ENCODE peak calls at places on chromosome 7, in five cellular contexts. N is brain microvascular endothelial cell, Q is NCI-H460, W is GM04504, A is epithelial cell of proximal tubule. K is an unnamed sample.

GRCh38 chr7:91266067-91266930 is 2.1 kb downstream of the FZD1 start:
- DNase-seq in N (no peak), Q (no peak), W (no peak), A (no peak), K (no peak)

GRCh38 chr7:46386428-46387399 is 465.6 kb upstream of the IGFBP3 start:
- DNase-seq in N (peak), Q (no peak), W (no peak), A (no peak), K (no peak)

GRCh38 chr7:135291809-135292253 is 58.2 kb downstream of the STRA8 start:
- DNase-seq in N (peak), Q (no peak), W (no peak), A (peak), K (peak)

GRCh38 chr7:78489851-78490250 is 691.3 kb downstream of the PHTF2 start:
- DNase-seq in N (no peak), Q (no peak), W (no peak), A (no peak), K (no peak)

GRCh38 chr7:81234896-81235295 is 316.0 kb upstream of the SEMA3C start:
- DNase-seq in N (no peak), Q (no peak), W (no peak), A (peak), K (no peak)

GRCh38 chr7:69123003-69123402 is 475.3 kb upstream of the AUTS2 start:
- DNase-seq in N (no peak), Q (no peak), W (no peak), A (no peak), K (no peak)

GRCh38 chr7:94410471-94411466 is 16.1 kb downstream of the COL1A2 start:
- DNase-seq in N (no peak), Q (no peak), W (no peak), A (no peak), K (no peak)

GRCh38 chr7:7701513-7701912 is 16.9 kb downstream of the RPA3 start:
- DNase-seq in N (no peak), Q (no peak), W (no peak), A (no peak), K (no peak)

GRCh38 chr7:105643384-105643783 is 62.1 kb upstream of the EFCAB10 start:
- DNase-seq in N (peak), Q (no peak), W (no peak), A (no peak), K (no peak)

GRCh38 chr7:153193144-153193595 is 433.6 kb downstream of the ACTR3B start:
- DNase-seq in N (no peak), Q (no peak), W (no peak), A (no peak), K (no peak)

GRCh38 chr7:108598153-108598552 is 28.5 kb downstream of the DNAJB9 start:
- DNase-seq in N (no peak), Q (no peak), W (no peak), A (no peak), K (no peak)

GRCh38 chr7:36275735-36276284 is 113.9 kb upstream of the ANLN start:
- DNase-seq in N (no peak), Q (no peak), W (no peak), A (no peak), K (no peak)

GRCh38 chr7:151550601-151551286 is 31.0 kb upstream of the RHEB start:
- DNase-seq in N (peak), Q (no peak), W (no peak), A (peak), K (no peak)

GRCh38 chr7:15686209-15686956 is at the start of gene MEOX2:
- DNase-seq in N (peak), Q (no peak), W (peak), A (no peak), K (no peak)

GRCh38 chr7:103811997-103812396 is 177.5 kb downstream of the RELN start:
- DNase-seq in N (no peak), Q (no peak), W (no peak), A (no peak), K (no peak)

GRCh38 chr7:45890902-45891461 is 2.7 kb downstream of the IGFBP1 start:
- DNase-seq in N (no peak), Q (peak), W (no peak), A (no peak), K (no peak)

GRCh38 chr7:80153446-80153845 is 18.8 kb downstream of the GNAI1 start:
- DNase-seq in N (no peak), Q (no peak), W (no peak), A (no peak), K (no peak)

GRCh38 chr7:7970620-7971307 is 2.2 kb downstream of the GLCCI1 start:
- DNase-seq in N (no peak), Q (no peak), W (no peak), A (no peak), K (no peak)

GRCh38 chr7:73741600-73741999 is 3.0 kb upstream of the ABHD11 start:
- DNase-seq in N (no peak), Q (no peak), W (no peak), A (no peak), K (no peak)

GRCh38 chr7:123433665-123434064 is 100.7 kb downstream of the IQUB start:
- DNase-seq in N (no peak), Q (no peak), W (no peak), A (no peak), K (no peak)

GRCh38 chr7:151088019-151088855 is 2.0 kb downstream of the AGAP3 start:
- DNase-seq in N (no peak), Q (no peak), W (no peak), A (no peak), K (no peak)

GRCh38 chr7:156558198-156558597 is 82.4 kb upstream of the RNF32 start:
- DNase-seq in N (peak), Q (no peak), W (no peak), A (peak), K (peak)